ENCODE peak calls at places on chromosomes 3 and 15, in seven cellular contexts. One of them, this sample, is unnamed.
A peak's percentile ranks its signal among the peaks of the same experiment; 100 is the strongest.

GRCh38 chr15:83709246-83709645 is 55.3 kb downstream of the ADAMTSL3 start:
- DNase-seq in psoas muscle: no peak
- DNase-seq in iPS DF 6.9: no peak
- DNase-seq in left ventricle myocardium inferior: no peak
- DNase-seq in HCT116: no peak
- DNase-seq in heart right ventricle: no peak
- DNase-seq in aorta: no peak
- DNase-seq in this sample: no peak

GRCh38 chr3:158128755-158129154 is 18.9 kb downstream of the RSRC1 start:
- DNase-seq in psoas muscle: no peak
- DNase-seq in iPS DF 6.9: no peak
- DNase-seq in left ventricle myocardium inferior: no peak
- DNase-seq in HCT116: no peak
- DNase-seq in heart right ventricle: no peak
- DNase-seq in aorta: no peak
- DNase-seq in this sample: no peak

GRCh38 chr3:71156062-71156665 is 427.4 kb downstream of the FOXP1 start:
- DNase-seq in psoas muscle: no peak
- DNase-seq in iPS DF 6.9: no peak
- DNase-seq in left ventricle myocardium inferior: no peak
- DNase-seq in HCT116: no peak
- DNase-seq in heart right ventricle: no peak
- DNase-seq in aorta: no peak
- DNase-seq in this sample: no peak

GRCh38 chr15:79919090-79919748 is 22.4 kb upstream of the MTHFS start:
- DNase-seq in psoas muscle: no peak
- DNase-seq in iPS DF 6.9: no peak
- DNase-seq in left ventricle myocardium inferior: no peak
- DNase-seq in HCT116: no peak
- DNase-seq in heart right ventricle: no peak
- DNase-seq in aorta: no peak
- DNase-seq in this sample: no peak

GRCh38 chr3:98589331-98589870 is 4.0 kb downstream of the CPOX start:
- DNase-seq in psoas muscle: no peak
- DNase-seq in iPS DF 6.9: no peak
- DNase-seq in left ventricle myocardium inferior: no peak
- DNase-seq in HCT116: no peak
- DNase-seq in heart right ventricle: no peak
- DNase-seq in aorta: no peak
- DNase-seq in this sample: no peak

GRCh38 chr3:50317303-50317702 is 5.2 kb downstream of the HYAL2 start:
- DNase-seq in psoas muscle: no peak
- DNase-seq in iPS DF 6.9: no peak
- DNase-seq in left ventricle myocardium inferior: no peak
- DNase-seq in HCT116: peak; percentile 58
- DNase-seq in heart right ventricle: no peak
- DNase-seq in aorta: peak; percentile 54
- DNase-seq in this sample: no peak

GRCh38 chr3:175186511-175186910 is 327.4 kb downstream of the NAALADL2 start:
- DNase-seq in psoas muscle: no peak
- DNase-seq in iPS DF 6.9: no peak
- DNase-seq in left ventricle myocardium inferior: no peak
- DNase-seq in HCT116: no peak
- DNase-seq in heart right ventricle: no peak
- DNase-seq in aorta: no peak
- DNase-seq in this sample: no peak

GRCh38 chr3:115074502-115074901 is 72.6 kb downstream of the ZBTB20 start:
- DNase-seq in psoas muscle: no peak
- DNase-seq in iPS DF 6.9: no peak
- DNase-seq in left ventricle myocardium inferior: no peak
- DNase-seq in HCT116: no peak
- DNase-seq in heart right ventricle: no peak
- DNase-seq in aorta: no peak
- DNase-seq in this sample: no peak

GRCh38 chr3:62015111-62015510 is 358.2 kb downstream of the FEZF2 start:
- DNase-seq in psoas muscle: no peak
- DNase-seq in iPS DF 6.9: no peak
- DNase-seq in left ventricle myocardium inferior: no peak
- DNase-seq in HCT116: no peak
- DNase-seq in heart right ventricle: no peak
- DNase-seq in aorta: no peak
- DNase-seq in this sample: no peak

GRCh38 chr3:102512734-102513518 is 78.1 kb downstream of the ZPLD1 start:
- DNase-seq in psoas muscle: no peak
- DNase-seq in iPS DF 6.9: no peak
- DNase-seq in left ventricle myocardium inferior: no peak
- DNase-seq in HCT116: no peak
- DNase-seq in heart right ventricle: no peak
- DNase-seq in aorta: no peak
- DNase-seq in this sample: no peak

GRCh38 chr3:71499477-71499876 is 84.1 kb downstream of the FOXP1 start:
- DNase-seq in psoas muscle: no peak
- DNase-seq in iPS DF 6.9: no peak
- DNase-seq in left ventricle myocardium inferior: no peak
- DNase-seq in HCT116: no peak
- DNase-seq in heart right ventricle: no peak
- DNase-seq in aorta: no peak
- DNase-seq in this sample: no peak

GRCh38 chr15:49235446-49236207 is 65.6 kb downstream of the GALK2 start:
- DNase-seq in psoas muscle: peak; percentile 30
- DNase-seq in iPS DF 6.9: peak; percentile 41
- DNase-seq in left ventricle myocardium inferior: peak; percentile 19
- DNase-seq in HCT116: peak; percentile 48
- DNase-seq in heart right ventricle: no peak
- DNase-seq in aorta: peak; percentile 59
- DNase-seq in this sample: no peak

GRCh38 chr3:55000546-55000945 is 72.7 kb upstream of the LRTM1 start:
- DNase-seq in psoas muscle: no peak
- DNase-seq in iPS DF 6.9: no peak
- DNase-seq in left ventricle myocardium inferior: no peak
- DNase-seq in HCT116: no peak
- DNase-seq in heart right ventricle: no peak
- DNase-seq in aorta: no peak
- DNase-seq in this sample: no peak

GRCh38 chr3:139937674-139938279 is 2.8 kb downstream of the CLSTN2 start:
- DNase-seq in psoas muscle: peak; percentile 40
- DNase-seq in iPS DF 6.9: no peak
- DNase-seq in left ventricle myocardium inferior: peak; percentile 22
- DNase-seq in HCT116: peak; percentile 19
- DNase-seq in heart right ventricle: no peak
- DNase-seq in aorta: peak; percentile 46
- DNase-seq in this sample: peak; percentile 54

GRCh38 chr15:67126551-67127333 is 61.3 kb downstream of the SMAD3 start:
- DNase-seq in psoas muscle: no peak
- DNase-seq in iPS DF 6.9: no peak
- DNase-seq in left ventricle myocardium inferior: no peak
- DNase-seq in HCT116: no peak
- DNase-seq in heart right ventricle: no peak
- DNase-seq in aorta: no peak
- DNase-seq in this sample: peak; percentile 57

GRCh38 chr15:67125589-67126502 is 60.4 kb downstream of the SMAD3 start:
- DNase-seq in psoas muscle: peak; percentile 90
- DNase-seq in iPS DF 6.9: no peak
- DNase-seq in left ventricle myocardium inferior: peak; percentile 79
- DNase-seq in HCT116: peak; percentile 86
- DNase-seq in heart right ventricle: peak; percentile 52
- DNase-seq in aorta: peak; percentile 88
- DNase-seq in this sample: peak; percentile 93

GRCh38 chr15:67127334-67127664 is 61.9 kb downstream of the SMAD3 start:
- DNase-seq in psoas muscle: no peak
- DNase-seq in iPS DF 6.9: no peak
- DNase-seq in left ventricle myocardium inferior: no peak
- DNase-seq in HCT116: no peak
- DNase-seq in heart right ventricle: no peak
- DNase-seq in aorta: no peak
- DNase-seq in this sample: peak; percentile 37

GRCh38 chr15:67124111-67124510 is 58.7 kb downstream of the SMAD3 start:
- DNase-seq in psoas muscle: no peak
- DNase-seq in iPS DF 6.9: no peak
- DNase-seq in left ventricle myocardium inferior: no peak
- DNase-seq in HCT116: no peak
- DNase-seq in heart right ventricle: no peak
- DNase-seq in aorta: no peak
- DNase-seq in this sample: no peak

GRCh38 chr15:67124911-67125588 is 59.6 kb downstream of the SMAD3 start:
- DNase-seq in psoas muscle: no peak
- DNase-seq in iPS DF 6.9: no peak
- DNase-seq in left ventricle myocardium inferior: no peak
- DNase-seq in HCT116: peak; percentile 88
- DNase-seq in heart right ventricle: no peak
- DNase-seq in aorta: no peak
- DNase-seq in this sample: no peak
- H3K4me3 ChIP-seq in psoas muscle: peak overlapping the region; percentile 31
- H3K4me3 ChIP-seq in iPS DF 6.9: no peak overlapping the region
- H3K4me3 ChIP-seq in left ventricle myocardium inferior: peak overlapping the region; percentile 31
- H3K4me3 ChIP-seq in HCT116: peak overlapping the region; percentile 11
- H3K4me3 ChIP-seq in heart right ventricle: no peak overlapping the region
- H3K4me3 ChIP-seq in aorta: no peak overlapping the region
- H3K4me3 ChIP-seq in this sample: no peak overlapping the region

DNA sequence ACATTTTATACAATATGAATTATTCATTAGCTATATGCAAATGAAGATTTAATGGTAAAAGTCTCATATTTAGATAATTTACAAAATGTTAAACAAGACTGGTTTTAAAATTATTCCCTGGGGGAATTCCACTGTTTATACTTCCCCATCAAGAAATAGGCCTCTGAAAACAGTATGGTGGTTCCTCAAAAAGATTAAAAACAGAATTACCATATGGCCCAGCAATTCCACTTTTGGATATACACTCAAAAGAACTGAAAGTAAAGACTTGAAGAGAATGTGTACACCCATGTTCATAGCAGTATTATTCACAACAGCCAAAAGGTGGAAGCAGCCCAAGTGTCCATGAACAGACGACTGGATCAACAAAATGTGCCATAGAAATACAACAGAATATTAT is 24.8 kb upstream of the ANPEP start:
- DNase-seq in psoas muscle: no peak
- DNase-seq in iPS DF 6.9: no peak
- DNase-seq in left ventricle myocardium inferior: no peak
- DNase-seq in HCT116: no peak
- DNase-seq in heart right ventricle: no peak
- DNase-seq in aorta: no peak
- DNase-seq in this sample: no peak
- H3K4me1 ChIP-seq in psoas muscle: peaks cover 25% of the 10 kb centered on the region
- H3K4me1 ChIP-seq in iPS DF 6.9: no peaks in the 10 kb centered on the region
- H3K4me1 ChIP-seq in left ventricle myocardium inferior: peaks cover 25% of the 10 kb centered on the region
- H3K4me1 ChIP-seq in HCT116: peaks cover 21% of the 10 kb centered on the region
- H3K4me1 ChIP-seq in heart right ventricle: no peaks in the 10 kb centered on the region
- H3K4me1 ChIP-seq in aorta: peaks cover 2% of the 10 kb centered on the region
- H3K4me1 ChIP-seq in this sample: peaks cover 44% of the 10 kb centered on the region

DNA sequence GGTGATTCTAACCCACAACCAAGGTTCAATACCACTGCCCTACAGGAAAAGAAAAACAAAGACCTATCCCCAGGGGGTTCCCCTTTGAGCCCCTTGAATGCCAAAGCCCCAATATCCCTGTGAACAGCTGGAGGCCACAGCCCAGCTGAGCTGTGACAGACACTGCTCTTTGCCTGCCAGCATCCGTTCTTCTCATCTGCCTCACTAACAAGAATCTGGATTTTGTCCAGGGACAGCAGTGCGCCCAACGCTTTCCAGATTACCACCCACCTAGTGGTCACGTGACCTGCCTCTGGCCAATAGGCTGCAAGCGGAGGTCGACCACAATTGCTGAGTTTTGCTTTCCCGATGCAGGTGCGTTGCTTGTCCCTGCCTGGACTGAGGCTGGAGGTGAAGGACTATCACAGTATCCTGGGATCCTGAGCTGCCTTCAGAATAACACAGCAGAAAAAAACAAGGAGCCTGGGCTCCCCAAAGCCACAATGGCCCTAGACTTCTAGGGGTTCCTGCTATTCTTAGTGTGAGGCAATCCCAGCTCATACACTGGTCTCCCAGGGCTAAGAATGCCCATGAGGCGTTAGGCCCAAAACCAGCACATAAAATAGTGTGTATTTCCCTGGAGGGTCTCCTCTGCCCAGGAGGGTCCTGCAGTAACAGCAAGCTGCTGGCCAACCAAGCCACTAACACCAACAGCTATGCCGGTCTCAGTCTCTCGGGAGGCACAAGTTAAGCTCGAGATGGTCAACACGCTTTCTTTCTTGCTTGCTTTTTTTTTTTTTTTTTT is 13.8 kb downstream of the BDH1 start:
- DNase-seq in psoas muscle: peak; percentile 60
- DNase-seq in iPS DF 6.9: no peak
- DNase-seq in left ventricle myocardium inferior: peak; percentile 65
- DNase-seq in HCT116: no peak
- DNase-seq in heart right ventricle: peak; percentile 48
- DNase-seq in aorta: peak; percentile 37
- DNase-seq in this sample: no peak
- H3K27ac ChIP-seq in psoas muscle: no peak overlapping the region
- H3K27ac ChIP-seq in iPS DF 6.9: no peak overlapping the region
- H3K27ac ChIP-seq in left ventricle myocardium inferior: no peak overlapping the region
- H3K27ac ChIP-seq in HCT116: no peak overlapping the region
- H3K27ac ChIP-seq in heart right ventricle: no peak overlapping the region
- H3K27ac ChIP-seq in aorta: no peak overlapping the region
- H3K27ac ChIP-seq in this sample: no peak overlapping the region

DNA sequence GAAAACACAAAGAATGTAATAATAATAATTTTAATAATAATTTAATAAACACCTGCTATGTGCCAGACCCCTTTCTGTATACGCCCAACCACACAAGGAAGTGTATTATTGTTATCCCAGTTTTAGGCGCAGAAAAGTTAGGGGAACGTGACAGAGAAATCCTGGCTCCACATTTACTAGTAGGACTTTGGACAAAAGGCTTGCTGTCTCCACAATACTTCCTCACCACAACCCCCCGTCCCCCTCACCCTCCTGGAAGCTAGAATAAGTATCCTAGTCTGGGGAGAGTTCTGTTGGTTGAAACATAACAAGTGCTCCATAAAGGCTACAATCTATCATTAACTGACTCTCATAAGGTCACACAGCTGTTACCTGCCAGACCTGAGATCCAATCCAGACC is 484 bp upstream of the IL17RD start:
- DNase-seq in psoas muscle: no peak
- DNase-seq in iPS DF 6.9: no peak
- DNase-seq in left ventricle myocardium inferior: no peak
- DNase-seq in HCT116: no peak
- DNase-seq in heart right ventricle: no peak
- DNase-seq in aorta: no peak
- DNase-seq in this sample: no peak
- H3K4me3 ChIP-seq in psoas muscle: no peak overlapping the region
- H3K4me3 ChIP-seq in iPS DF 6.9: no peak overlapping the region
- H3K4me3 ChIP-seq in left ventricle myocardium inferior: peak overlapping the region; percentile 97
- H3K4me3 ChIP-seq in HCT116: peak overlapping the region; percentile 9
- H3K4me3 ChIP-seq in heart right ventricle: no peak overlapping the region
- H3K4me3 ChIP-seq in aorta: no peak overlapping the region
- H3K4me3 ChIP-seq in this sample: peak overlapping the region; percentile 64

DNA sequence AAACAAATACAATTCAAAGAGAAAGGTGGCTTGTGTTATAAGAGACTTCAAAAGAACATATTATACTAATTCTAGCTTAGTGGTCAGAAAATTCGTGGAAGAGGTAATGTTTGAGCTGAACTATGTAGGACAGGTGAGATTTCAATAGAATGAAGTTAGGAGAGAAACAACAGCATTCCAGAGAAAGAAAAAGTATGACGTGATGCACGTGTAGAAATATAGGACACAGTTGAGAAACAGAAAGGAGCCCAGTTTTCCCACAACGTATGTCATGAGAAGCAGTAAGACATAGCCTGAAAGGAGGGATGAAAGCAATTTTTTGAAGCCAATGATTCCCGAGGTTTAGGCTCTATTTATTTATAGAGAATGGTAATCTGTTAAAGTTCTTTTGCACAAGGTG is 18.7 kb upstream of the P3H2 start:
- DNase-seq in psoas muscle: no peak
- DNase-seq in iPS DF 6.9: no peak
- DNase-seq in left ventricle myocardium inferior: no peak
- DNase-seq in HCT116: no peak
- DNase-seq in heart right ventricle: no peak
- DNase-seq in aorta: no peak
- DNase-seq in this sample: no peak
- H3K4me1 ChIP-seq in psoas muscle: no peaks in the 10 kb centered on the region
- H3K4me1 ChIP-seq in iPS DF 6.9: no peaks in the 10 kb centered on the region
- H3K4me1 ChIP-seq in left ventricle myocardium inferior: no peaks in the 10 kb centered on the region
- H3K4me1 ChIP-seq in HCT116: no peaks in the 10 kb centered on the region
- H3K4me1 ChIP-seq in heart right ventricle: no peaks in the 10 kb centered on the region
- H3K4me1 ChIP-seq in aorta: no peaks in the 10 kb centered on the region
- H3K4me1 ChIP-seq in this sample: no peaks in the 10 kb centered on the region